ENCODE peak calls at places on chromosome 14, in seven cellular contexts. Z is retina, I is COR-L47, Y is mesothelial cell of epicardium, D is adipocyte, A is Right ventricle myocardium superior, K is NCI-H2081. P is an unnamed sample.

GRCh38 chr14:91009501-91010152 is 50.8 kb downstream of the RPS6KA5 start:
- DNase-seq in Z (no peak), A (no peak), Y (no peak), D (no peak), K (no peak), I (no peak), P (peak)

GRCh38 chr14:20578325-20578724 is 9.5 kb downstream of the RNASE11 start:
- DNase-seq in Z (no peak), Y (no peak), I (no peak), D (no peak), K (no peak), A (no peak), P (no peak)

GRCh38 chr14:31362746-31363145 is 57.6 kb downstream of the HEATR5A start:
- DNase-seq in A (no peak), K (no peak), Y (no peak), Z (no peak), D (no peak), I (no peak), P (no peak)

GRCh38 chr14:96297000-96297399 is 41.0 kb downstream of the BDKRB1 start:
- DNase-seq in D (peak), A (no peak), K (peak), I (peak), Y (no peak), Z (no peak), P (no peak)

GRCh38 chr14:64503184-64503433 is 529 bp downstream of the ZBTB25 start:
- DNase-seq in Z (no peak), D (no peak), I (no peak), Y (no peak), A (no peak), K (no peak), P (no peak)

GRCh38 chr14:55430024-55430690 is 10.3 kb downstream of the TBPL2 start:
- DNase-seq in K (peak), Y (no peak), I (peak), A (no peak), Z (no peak), D (peak), P (no peak)

GRCh38 chr14:37195327-37195726 is 2.4 kb upstream of the MIPOL1 start:
- DNase-seq in I (no peak), A (no peak), K (no peak), Z (no peak), D (no peak), Y (no peak), P (no peak)

GRCh38 chr14:89190779-89191513 is 226.1 kb downstream of the FOXN3 start:
- DNase-seq in A (no peak), K (peak), Y (no peak), Z (peak), I (peak), D (no peak), P (no peak)

GRCh38 chr14:90114554-90114953 is 52.8 kb downstream of the KCNK13 start:
- DNase-seq in D (no peak), A (no peak), Y (no peak), K (no peak), Z (no peak), I (no peak), P (no peak)

GRCh38 chr14:58501214-58501816 is 73.8 kb downstream of the KIAA0586 start:
- DNase-seq in K (peak), Y (no peak), D (peak), Z (peak), A (no peak), I (peak), P (no peak)

GRCh38 chr14:81401420-81402122 is 1.4 kb upstream of the STON2 start:
- DNase-seq in A (no peak), Y (no peak), I (no peak), K (no peak), Z (no peak), D (peak), P (peak)

GRCh38 chr14:61965030-61965745 is 203.0 kb downstream of the SNAPC1 start:
- DNase-seq in Y (no peak), D (peak), I (no peak), Z (no peak), A (no peak), K (no peak), P (no peak)

GRCh38 chr14:91299483-91300115 is 55.1 kb upstream of the GPR68 start:
- DNase-seq in Y (no peak), I (no peak), D (no peak), K (no peak), Z (no peak), A (no peak), P (no peak)

GRCh38 chr14:50521912-50522341 is 10.4 kb downstream of the MAP4K5 start:
- DNase-seq in K (no peak), A (no peak), Y (no peak), Z (no peak), D (no peak), I (no peak), P (no peak)

GRCh38 chr14:64005822-64006221 is 153.0 kb downstream of the SYNE2 start:
- DNase-seq in D (no peak), I (no peak), A (no peak), Z (no peak), Y (no peak), K (no peak), P (no peak)

GRCh38 chr14:67441672-67442071 is 29.7 kb upstream of the PLEK2 start:
- DNase-seq in K (no peak), A (peak), D (no peak), Y (no peak), I (no peak), Z (no peak), P (no peak)

GRCh38 chr14:57611555-57612075 is 118.0 kb upstream of the CCDC198 start:
- DNase-seq in I (no peak), K (no peak), A (no peak), Y (no peak), Z (no peak), D (no peak), P (no peak)

GRCh38 chr14:67240168-67240932 is 885 bp upstream of the PALS1 start:
- DNase-seq in Y (peak), Z (no peak), D (peak), K (peak), I (peak), A (peak), P (no peak)

GRCh38 chr14:61585598-61586538 is 109.4 kb upstream of the HIF1A start:
- DNase-seq in D (peak), Z (no peak), A (peak), K (no peak), I (no peak), Y (no peak), P (no peak)

GRCh38 chr14:32932921-32933622 is 5.6 kb upstream of the NPAS3 start:
- DNase-seq in I (no peak), Y (peak), Z (peak), A (peak), D (no peak), K (no peak), P (no peak)

GRCh38 chr14:45486599-45486998 is 233.6 kb upstream of the MIS18BP1 start:
- DNase-seq in A (no peak), Y (no peak), D (no peak), I (no peak), Z (no peak), K (no peak), P (no peak)

GRCh38 chr14:30656190-30656632 is 34.1 kb downstream of the SCFD1 start:
- DNase-seq in Z (peak), Y (no peak), K (no peak), D (peak), I (peak), A (no peak), P (no peak)

GRCh38 chr14:64364907-64365306 is 23.2 kb upstream of the MTHFD1 start:
- DNase-seq in I (no peak), D (no peak), K (no peak), A (no peak), Y (no peak), Z (no peak), P (no peak)

GRCh38 chr14:53330441-53330840 is 177.3 kb upstream of the DDHD1 start:
- DNase-seq in K (no peak), Z (no peak), D (no peak), Y (no peak), A (no peak), I (no peak), P (no peak)

GRCh38 chr14:21852061-21852664 is 178.5 kb upstream of the OR4E1 start:
- DNase-seq in Y (peak), Z (peak), K (no peak), I (peak), A (no peak), D (peak), P (no peak)

GRCh38 chr14:48350971-48351370 is 675.6 kb upstream of the MDGA2 start:
- DNase-seq in A (no peak), K (no peak), D (no peak), Y (no peak), Z (no peak), I (no peak), P (no peak)

GRCh38 chr14:92997343-92998061 is 74.6 kb downstream of the CHGA start:
- DNase-seq in A (peak), K (peak), Z (peak), D (no peak), I (peak), Y (no peak), P (no peak)

GRCh38 chr14:63493246-63493645 is 49.9 kb downstream of the PPP2R5E start:
- DNase-seq in A (no peak), I (no peak), D (peak), Y (no peak), Z (peak), K (no peak), P (no peak)

GRCh38 chr14:63203618-63204406 is 431 bp upstream of the RHOJ start:
- DNase-seq in D (peak), K (peak), I (peak), Z (peak), Y (peak), A (peak), P (no peak)

P was measured in SIG-M5.